ENCODE peak calls at places on chromosomes 4 and X, in five cellular contexts. T, B, H, K and U are unnamed samples.

GRCh38 chrX:51459125-51459524 is 37.3 kb downstream of the NUDT11 start:
- DNase-seq in B (no peak), T (peak; percentile 58), H (peak; percentile 24), K (peak; percentile 44), U (no peak)

GRCh38 chr4:83631066-83631465 is 95.2 kb downstream of the GPAT3 start:
- DNase-seq in B (no peak), T (no peak), K (peak; percentile 29), H (no peak), U (no peak)

GRCh38 chr4:169024762-169025161 is 14.7 kb upstream of the CBR4 start:
- DNase-seq in T (peak; percentile 72), H (peak; percentile 9), B (no peak), K (peak; percentile 66), U (peak; percentile 43)

GRCh38 chr4:1813915-1814314 is 20.8 kb downstream of the FGFR3 start:
- DNase-seq in T (peak; percentile 50), K (peak; percentile 41), B (no peak), H (no peak), U (no peak)

GRCh38 chr4:175531405-175532091 is 280.5 kb downstream of the GPM6A start:
- DNase-seq in K (peak; percentile 82), H (no peak), B (no peak), T (no peak), U (no peak)

GRCh38 chr4:153241970-153242847 is 38.0 kb downstream of the TRIM2 start:
- DNase-seq in T (peak; percentile 1), H (no peak), K (no peak), B (no peak), U (peak; percentile 22)

GRCh38 chrX:115561605-115562491 is 874 bp downstream of the PLS3 start:
- DNase-seq in T (peak; percentile 43), H (peak; percentile 36), K (peak; percentile 67), B (no peak), U (peak; percentile 41)

GRCh38 chr4:8739820-8740665 is 131.6 kb downstream of the HMX1 start:
- DNase-seq in K (no peak), T (no peak), B (no peak), H (no peak), U (no peak)

GRCh38 chrX:132227383-132228112 is 8.3 kb upstream of the RAP2C start:
- DNase-seq in H (no peak), K (peak; percentile 49), T (no peak), B (no peak), U (no peak)

GRCh38 chrX:118370921-118371624 is 25.2 kb downstream of the WDR44 start:
- DNase-seq in B (no peak), H (no peak), K (peak; percentile 78), T (no peak), U (no peak)

GRCh38 chr4:1568855-1569460 is 115.2 kb downstream of the FAM53A start:
- DNase-seq in T (no peak), B (no peak), H (no peak), K (no peak), U (no peak)

GRCh38 chrX:51876441-51876840 is 17.0 kb upstream of the MAGED1 start:
- DNase-seq in K (peak; percentile 60), T (no peak), B (no peak), H (no peak), U (no peak)

GRCh38 chr4:2364654-2365053 is 53.8 kb downstream of the ZFYVE28 start:
- DNase-seq in H (no peak), T (no peak), K (peak; percentile 92), B (peak; percentile 60), U (no peak)

GRCh38 chr4:74018771-74019170 is 19.7 kb downstream of the CXCL3 start:
- DNase-seq in T (peak; percentile 22), K (no peak), H (no peak), B (no peak), U (no peak)

GRCh38 chr4:181822005-181822375 is 421.2 kb upstream of the TENM3 start:
- DNase-seq in B (no peak), H (peak; percentile 10), T (peak; percentile 30), K (no peak), U (no peak)

GRCh38 chr4:17762705-17763104 is 18.7 kb downstream of the FAM184B start:
- DNase-seq in K (peak; percentile 59), T (peak; percentile 63), H (no peak), B (no peak), U (no peak)

GRCh38 chrX:69038826-69039225 is 126.4 kb downstream of the PJA1 start:
- DNase-seq in K (no peak), B (no peak), T (no peak), H (no peak), U (no peak)

GRCh38 chr4:126470862-126471261 is 1156.1 kb downstream of the FAT4 start:
- DNase-seq in H (no peak), K (peak; percentile 7), B (no peak), T (no peak), U (no peak)

GRCh38 chr4:1294424-1294823 is 4.7 kb downstream of the MAEA start:
- DNase-seq in K (no peak), H (no peak), B (no peak), T (no peak), U (no peak)

GRCh38 chrX:152819271-152819670 is 11.3 kb downstream of the CETN2 start:
- DNase-seq in T (no peak), H (no peak), K (peak; percentile 65), B (no peak), U (no peak)

GRCh38 chr4:8690216-8690786 is 97.7 kb downstream of the CPZ start:
- DNase-seq in K (no peak), B (no peak), T (no peak), H (no peak), U (no peak)

GRCh38 chr4:164731827-164732474 is 22.0 kb upstream of the SMIM31 start:
- DNase-seq in K (peak; percentile 57), T (peak; percentile 68), H (peak; percentile 65), B (peak; percentile 23), U (peak; percentile 63)

GRCh38 chr4:8838911-8839431 is 32.7 kb downstream of the HMX1 start:
- DNase-seq in T (no peak), K (no peak), H (no peak), B (no peak), U (peak; percentile 14)

GRCh38 chr4:113941836-113942235 is 37.6 kb downstream of the ARSJ start:
- DNase-seq in T (no peak), B (no peak), K (no peak), H (no peak), U (no peak)

GRCh38 chr4:88610771-88611170 is 18.5 kb downstream of the HERC3 start:
- DNase-seq in B (no peak), T (no peak), H (peak; percentile 25), K (peak; percentile 86), U (no peak)

GRCh38 chr4:164997324-164997723 is 19.9 kb upstream of the TRIM61 start:
- DNase-seq in T (peak; percentile 60), K (peak; percentile 66), B (no peak), H (peak; percentile 15), U (peak; percentile 15)

GRCh38 chrX:2351321-2351720 is 149.5 kb downstream of the DHRSX start:
- DNase-seq in K (peak; percentile 84), H (no peak), T (no peak), B (no peak), U (no peak)

GRCh38 chrX:22060451-22060940 is 28.4 kb downstream of the PHEX start:
- DNase-seq in K (peak; percentile 54), B (no peak), T (no peak), H (peak; percentile 32), U (no peak)

GRCh38 chrX:19540076-19540475 is 24.8 kb upstream of the MAP3K15 start:
- DNase-seq in H (no peak), T (no peak), B (no peak), K (no peak), U (no peak)

GRCh38 chrX:9134341-9134740 is 100.4 kb upstream of the FAM9B start:
- DNase-seq in K (no peak), T (no peak), H (no peak), B (no peak), U (no peak)